ENCODE peak calls at places on chromosomes 13 and 19, in seven cellular contexts. O is CD4-positive, alpha-beta T cell; S is heart left ventricle; W is PC-9; D is fibroblast of the aortic adventitia; P is tibial artery; H is heart right ventricle. U is an unnamed sample.
A peak's percentile ranks its signal among the peaks of the same experiment; 100 is the strongest.

GRCh38 chr19:1169921-1170885 is 3.9 kb downstream of the SBNO2 start:
- DNase-seq in P (no peak), H (no peak), O (no peak), D (peak; percentile 80), W (peak; percentile 85), S (peak; percentile 64), U (no peak)

GRCh38 chr19:17669419-17669818 is 18.7 kb downstream of the UNC13A start:
- DNase-seq in O (no peak), P (no peak), D (no peak), W (no peak), H (no peak), S (no peak), U (no peak)

GRCh38 chr19:49564616-49565045 is 15.7 kb downstream of the NOSIP start:
- DNase-seq in W (peak; percentile 28), D (no peak), P (no peak), O (no peak), H (no peak), S (no peak), U (no peak)

GRCh38 chr19:54608792-54609191 is 15.4 kb downstream of the LILRA1 start:
- DNase-seq in P (no peak), S (no peak), H (no peak), W (no peak), D (no peak), O (no peak), U (no peak)

GRCh38 chr19:49272204-49272603 is 52.8 kb downstream of the SLC6A16 start:
- DNase-seq in O (no peak), H (no peak), P (no peak), S (no peak), D (peak; percentile 52), W (peak; percentile 68), U (no peak)

GRCh38 chr19:50053119-50053518 is 27.3 kb downstream of the ZNF473 start:
- DNase-seq in S (no peak), H (no peak), P (no peak), D (no peak), W (no peak), O (no peak), U (no peak)

GRCh38 chr13:90706631-90707030 is 640.9 kb upstream of the MIR17HG start:
- DNase-seq in D (no peak), O (no peak), W (no peak), P (no peak), H (no peak), S (no peak), U (no peak)

GRCh38 chr13:113390874-113391497 is 27.1 kb upstream of the GRTP1 start:
- DNase-seq in W (no peak), O (no peak), P (no peak), D (no peak), S (no peak), H (no peak), U (no peak)

GRCh38 chr13:32893176-32893575 is 123.0 kb upstream of the KL start:
- DNase-seq in D (no peak), O (no peak), H (no peak), S (no peak), W (peak; percentile 20), P (no peak), U (no peak)

GRCh38 chr19:58356971-58357797 is 3.9 kb upstream of the A1BG start:
- DNase-seq in H (no peak), O (no peak), W (no peak), D (no peak), S (no peak), P (no peak), U (no peak)

GRCh38 chr19:29516821-29517395 is 8.9 kb upstream of the VSTM2B start:
- DNase-seq in D (no peak), H (no peak), O (no peak), P (no peak), S (no peak), W (no peak), U (no peak)

GRCh38 chr19:1230585-1231489 is 7.0 kb downstream of the CBARP start:
- DNase-seq in O (no peak), H (no peak), S (no peak), W (no peak), D (no peak), P (no peak), U (no peak)

GRCh38 chr19:41205995-41206394 is 13.0 kb downstream of the CYP2S1 start:
- DNase-seq in P (no peak), W (no peak), D (no peak), S (no peak), O (no peak), H (no peak), U (no peak)

GRCh38 chr13:86932935-86933334 is 738.2 kb upstream of the SLITRK5 start:
- DNase-seq in O (no peak), S (no peak), H (no peak), W (no peak), P (no peak), D (no peak), U (no peak)

GRCh38 chr19:32166238-32166637 is 179.2 kb upstream of the ZNF507 start:
- DNase-seq in O (no peak), P (no peak), S (no peak), D (no peak), H (no peak), W (no peak), U (no peak)

GRCh38 chr19:16944626-16945363 is 56.0 kb downstream of the F2RL3 start:
- DNase-seq in W (no peak), S (peak; percentile 81), H (peak; percentile 50), P (no peak), D (no peak), O (no peak), U (peak; percentile 4)

GRCh38 chr13:41588899-41589298 is 131.5 kb downstream of the RGCC start:
- DNase-seq in H (no peak), D (peak; percentile 70), O (no peak), P (no peak), W (peak; percentile 85), S (no peak), U (no peak)

GRCh38 chr19:19212866-19213265 is 1.1 kb downstream of the NCAN start:
- DNase-seq in S (no peak), W (no peak), P (no peak), D (no peak), O (no peak), H (no peak), U (no peak)

DNA sequence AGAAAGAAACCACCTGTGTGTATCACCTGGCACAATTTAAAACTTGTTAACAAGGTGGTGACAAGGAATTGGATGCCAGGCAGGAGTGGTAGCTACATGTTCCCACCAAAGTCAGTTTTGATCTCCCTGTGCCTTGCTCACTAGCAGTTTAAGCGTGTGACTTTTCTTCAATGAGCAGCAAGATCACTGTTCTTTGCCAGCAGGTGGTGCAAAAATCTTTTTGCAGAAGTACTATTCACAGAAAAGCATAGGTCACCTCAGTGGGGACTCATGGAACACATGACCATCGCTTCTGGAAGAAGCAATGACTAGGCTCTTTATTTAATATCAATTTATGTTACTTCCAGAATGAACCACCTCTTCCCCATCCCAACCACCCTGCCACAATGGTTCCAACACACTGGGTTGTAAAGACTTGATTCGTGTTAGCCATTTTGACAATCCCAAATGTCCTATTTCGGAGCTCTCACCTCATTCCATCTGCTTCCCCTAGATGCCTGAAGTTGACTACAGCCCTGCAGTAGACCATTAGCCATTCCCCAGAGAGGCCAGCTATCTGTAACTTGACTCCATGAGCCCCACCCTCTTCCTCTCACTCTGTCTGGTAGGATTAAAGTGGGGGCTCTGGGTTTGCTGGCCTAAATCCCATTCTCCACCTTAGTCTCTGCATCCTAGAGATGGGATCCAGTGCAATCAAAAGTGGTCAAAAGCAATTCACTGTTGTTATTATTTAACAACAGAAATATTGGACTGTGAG is 59.1 kb upstream of the TNFRSF19 start:
- DNase-seq in D (no peak), P (no peak), S (no peak), W (no peak), O (no peak), H (no peak), U (peak; percentile 58)
- TF ChIP-seq CTCF in D (no peak), P (no peak), S (no peak), W (no peak), O (no peak), H (peak; percentile 37), U (peak; percentile 60)

GRCh38 chr13:70960841-70961443 is 852.7 kb upstream of the KLHL1 start:
- DNase-seq in O (no peak), S (no peak), D (peak; percentile 2), P (no peak), W (no peak), H (no peak), U (no peak)

GRCh38 chr13:70959376-70959775 is 851.1 kb upstream of the KLHL1 start:
- DNase-seq in D (no peak), S (no peak), W (no peak), H (no peak), O (no peak), P (no peak), U (no peak)

GRCh38 chr13:70967564-70967963 is 859.3 kb upstream of the KLHL1 start:
- DNase-seq in P (no peak), H (no peak), W (no peak), D (no peak), O (no peak), S (no peak), U (no peak)

DNA sequence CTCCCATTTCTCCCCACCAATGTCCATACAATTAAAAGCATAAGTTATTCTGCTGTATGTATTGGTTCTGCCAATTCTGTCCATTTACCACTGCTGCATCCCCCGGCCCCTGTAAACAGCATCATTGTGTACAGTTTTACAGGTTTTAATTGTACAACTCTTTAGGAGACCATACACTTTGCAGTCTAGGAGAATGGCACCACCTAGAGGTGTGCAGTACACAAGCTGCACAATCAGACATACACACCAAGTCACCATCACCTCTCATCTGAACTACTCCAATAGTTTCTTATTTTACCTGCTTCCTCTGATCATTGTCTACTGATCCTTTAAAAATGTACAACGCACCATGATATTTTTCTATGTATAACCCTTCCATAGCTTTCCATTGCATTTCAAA is 855.9 kb upstream of the KLHL1 start:
- DNase-seq in D (no peak), W (no peak), O (no peak), P (no peak), S (no peak), H (no peak), U (no peak)
- TF ChIP-seq CTCF in D (no peak), W (no peak), O (no peak), P (no peak), S (no peak), H (peak; percentile 9), U (no peak)

GRCh38 chr13:76822691-76823267 is 63.4 kb downstream of the KCTD12 start:
- DNase-seq in H (no peak), W (no peak), O (no peak), D (peak; percentile 81), S (no peak), P (no peak), U (peak; percentile 34)
- TF ChIP-seq CTCF in H (peak; percentile 47), W (peak; percentile 36), O (no peak), D (peak; percentile 58), S (peak; percentile 31), P (no peak), U (peak; percentile 35)

GRCh38 chr19:47704024-47704423 is 9.2 kb upstream of the EHD2 start:
- DNase-seq in S (no peak), D (no peak), H (no peak), O (no peak), P (no peak), W (no peak), U (no peak)

GRCh38 chr19:47704656-47705055 is 8.6 kb upstream of the EHD2 start:
- DNase-seq in O (no peak), S (no peak), D (no peak), W (no peak), H (no peak), P (no peak), U (no peak)

GRCh38 chr19:47711652-47712239 is 1.5 kb upstream of the EHD2 start:
- DNase-seq in P (no peak), W (no peak), D (no peak), H (no peak), S (no peak), O (no peak), U (no peak)

GRCh38 chr19:47703301-47703700 is 9.9 kb upstream of the EHD2 start:
- DNase-seq in O (no peak), H (no peak), W (no peak), P (no peak), S (no peak), D (no peak), U (no peak)

GRCh38 chr19:47707135-47707925 is 5.9 kb upstream of the EHD2 start:
- DNase-seq in S (peak; percentile 59), W (peak; percentile 71), H (peak; percentile 68), D (peak; percentile 78), O (peak; percentile 77), P (peak; percentile 60), U (peak; percentile 77)
- TF ChIP-seq CTCF in S (peak; percentile 78), W (peak; percentile 93), H (peak; percentile 84), D (peak; percentile 94), O (peak; percentile 82), P (peak; percentile 70), U (peak; percentile 66)

U was measured in GM10248.